ENCODE peak calls at places on chromosomes 12 and 14, in seven cellular contexts. V is activated CD4-positive, alpha-beta T cell treated with anti-CD3 and anti-CD28 coated beads, Interleukin-2, amount 50 U/mL, for 1 hour; D is GM19239; W is effector memory CD4-positive, alpha-beta T cell; K is NCI-H82; O is Calu3; L is stimulated activated CD8-positive, alpha-beta memory T cell treated with anti-CD3 and anti-CD28 coated beads, Interleukin-7, amount 100 ng/mL, for 4 hours. Z is an unnamed sample.

GRCh38 chr14:70188608-70189540 is at the start of gene SLC8A3:
- DNase-seq in V (no peak), D (peak; percentile 65), W (no peak), K (peak; percentile 70), O (peak; percentile 36), L (no peak), Z (no peak)

GRCh38 chr12:101838628-101839323 is 8.0 kb upstream of the GNPTAB start:
- DNase-seq in V (no peak), D (no peak), W (no peak), K (no peak), O (no peak), L (no peak), Z (no peak)

GRCh38 chr12:113899042-113899843 is 66.9 kb downstream of the RBM19 start:
- DNase-seq in V (no peak), D (no peak), W (no peak), K (no peak), O (no peak), L (no peak), Z (no peak)

GRCh38 chr14:39603942-39604341 is 171.7 kb upstream of the FBXO33 start:
- DNase-seq in V (no peak), D (no peak), W (no peak), K (no peak), O (no peak), L (no peak), Z (no peak)

GRCh38 chr14:56817396-56817921 is 7.2 kb upstream of the OTX2 start:
- DNase-seq in V (no peak), D (no peak), W (no peak), K (no peak), O (no peak), L (no peak), Z (no peak)

GRCh38 chr14:61315288-61315687 is 6.1 kb upstream of the PRKCH start:
- DNase-seq in V (no peak), D (no peak), W (no peak), K (no peak), O (no peak), L (no peak), Z (no peak)

GRCh38 chr14:100291305-100292075 is 14.8 kb downstream of the SLC25A29 start:
- DNase-seq in V (no peak), D (no peak), W (no peak), K (no peak), O (no peak), L (no peak), Z (no peak)

GRCh38 chr14:77663289-77663688 is 44.5 kb downstream of the ALKBH1 start:
- DNase-seq in V (no peak), D (no peak), W (no peak), K (no peak), O (no peak), L (no peak), Z (no peak)

GRCh38 chr12:132672116-132672515 is 15.0 kb downstream of the POLE start:
- DNase-seq in V (no peak), D (no peak), W (no peak), K (no peak), O (no peak), L (no peak), Z (no peak)

GRCh38 chr14:31788340-31788739 is 227.1 kb downstream of the NUBPL start:
- DNase-seq in V (no peak), D (no peak), W (no peak), K (no peak), O (peak; percentile 2), L (no peak), Z (no peak)

GRCh38 chr12:70408004-70408790 is 42.1 kb downstream of the KCNMB4 start:
- DNase-seq in V (no peak), D (no peak), W (no peak), K (no peak), O (no peak), L (no peak), Z (no peak)

GRCh38 chr14:91144425-91145145 is 30.7 kb downstream of the DGLUCY start:
- DNase-seq in V (no peak), D (no peak), W (no peak), K (no peak), O (no peak), L (no peak), Z (no peak)

GRCh38 chr14:99728231-99728920 is 44.3 kb downstream of the CYP46A1 start:
- DNase-seq in V (no peak), D (no peak), W (no peak), K (no peak), O (no peak), L (no peak), Z (no peak)

GRCh38 chr14:54117401-54117800 is 160.8 kb upstream of the BMP4 start:
- DNase-seq in V (no peak), D (no peak), W (no peak), K (no peak), O (no peak), L (no peak), Z (no peak)

GRCh38 chr12:106903241-106903950 is 52.3 kb upstream of the TMEM263 start:
- DNase-seq in V (peak; percentile 68), D (peak; percentile 67), W (peak; percentile 54), K (peak; percentile 86), O (peak; percentile 94), L (peak; percentile 39), Z (peak; percentile 59)

GRCh38 chr14:47442206-47442605 is 233.2 kb downstream of the MDGA2 start:
- DNase-seq in V (no peak), D (no peak), W (no peak), K (peak; percentile 51), O (peak; percentile 34), L (no peak), Z (no peak)

GRCh38 chr14:104048758-104049496 is 36.6 kb upstream of the ASPG start:
- DNase-seq in V (no peak), D (no peak), W (no peak), K (no peak), O (no peak), L (no peak), Z (no peak)

GRCh38 chr14:69471436-69471835 is 13.1 kb upstream of the PLEKHD1 start:
- DNase-seq in V (no peak), D (no peak), W (no peak), K (no peak), O (no peak), L (no peak), Z (no peak)